ENCODE peak calls at places on chromosomes 5 and 9, in four cellular contexts. One of them, this sample, is unnamed.

GRCh38 chr9:88270398-88270797 is 117.8 kb upstream of the SPIN1 start:
- DNase-seq in A549: no peak
- DNase-seq in SIG-M5: no peak
- DNase-seq in stimulated activated CD4-positive, alpha-beta T cell treated with anti-CD3 and anti-CD28 coated beads, Interleukin-4, amount 100 ng/mL, for 1 hour: no peak
- DNase-seq in this sample: no peak

GRCh38 chr9:103872811-103873210 is 221.3 kb upstream of the SMC2 start:
- DNase-seq in A549: no peak
- DNase-seq in SIG-M5: no peak
- DNase-seq in stimulated activated CD4-positive, alpha-beta T cell treated with anti-CD3 and anti-CD28 coated beads, Interleukin-4, amount 100 ng/mL, for 1 hour: no peak
- DNase-seq in this sample: no peak

GRCh38 chr5:147786115-147786514 is 3.6 kb upstream of the JAKMIP2 start:
- DNase-seq in A549: no peak
- DNase-seq in SIG-M5: no peak
- DNase-seq in stimulated activated CD4-positive, alpha-beta T cell treated with anti-CD3 and anti-CD28 coated beads, Interleukin-4, amount 100 ng/mL, for 1 hour: no peak
- DNase-seq in this sample: no peak

GRCh38 chr9:6576930-6577329 is 68.6 kb downstream of the GLDC start:
- DNase-seq in A549: no peak
- DNase-seq in SIG-M5: no peak
- DNase-seq in stimulated activated CD4-positive, alpha-beta T cell treated with anti-CD3 and anti-CD28 coated beads, Interleukin-4, amount 100 ng/mL, for 1 hour: no peak
- DNase-seq in this sample: no peak

GRCh38 chr5:140145818-140146522 is 20.2 kb downstream of the IGIP start:
- DNase-seq in A549: peak; percentile 68
- DNase-seq in SIG-M5: no peak
- DNase-seq in stimulated activated CD4-positive, alpha-beta T cell treated with anti-CD3 and anti-CD28 coated beads, Interleukin-4, amount 100 ng/mL, for 1 hour: peak; percentile 64
- DNase-seq in this sample: peak; percentile 38

GRCh38 chr9:121685795-121686377 is 34.5 kb downstream of the DAB2IP start:
- DNase-seq in A549: no peak
- DNase-seq in SIG-M5: no peak
- DNase-seq in stimulated activated CD4-positive, alpha-beta T cell treated with anti-CD3 and anti-CD28 coated beads, Interleukin-4, amount 100 ng/mL, for 1 hour: no peak
- DNase-seq in this sample: no peak

GRCh38 chr9:122265265-122265900 is 701 bp downstream of the MRRF start:
- DNase-seq in A549: no peak
- DNase-seq in SIG-M5: no peak
- DNase-seq in stimulated activated CD4-positive, alpha-beta T cell treated with anti-CD3 and anti-CD28 coated beads, Interleukin-4, amount 100 ng/mL, for 1 hour: peak; percentile 6
- DNase-seq in this sample: peak; percentile 79

GRCh38 chr5:1445313-1445894 is at the start of gene SLC6A3:
- DNase-seq in A549: no peak
- DNase-seq in SIG-M5: no peak
- DNase-seq in stimulated activated CD4-positive, alpha-beta T cell treated with anti-CD3 and anti-CD28 coated beads, Interleukin-4, amount 100 ng/mL, for 1 hour: peak; percentile 36
- DNase-seq in this sample: no peak

GRCh38 chr9:134438204-134438788 is 112.0 kb downstream of the RXRA start:
- DNase-seq in A549: no peak
- DNase-seq in SIG-M5: no peak
- DNase-seq in stimulated activated CD4-positive, alpha-beta T cell treated with anti-CD3 and anti-CD28 coated beads, Interleukin-4, amount 100 ng/mL, for 1 hour: no peak
- DNase-seq in this sample: peak; percentile 32

GRCh38 chr5:132429451-132430440 is 60.2 kb downstream of the SLC22A5 start:
- DNase-seq in A549: no peak
- DNase-seq in SIG-M5: no peak
- DNase-seq in stimulated activated CD4-positive, alpha-beta T cell treated with anti-CD3 and anti-CD28 coated beads, Interleukin-4, amount 100 ng/mL, for 1 hour: no peak
- DNase-seq in this sample: peak; percentile 33

GRCh38 chr9:89592963-89593775 is 11.6 kb upstream of the GADD45G start:
- DNase-seq in A549: no peak
- DNase-seq in SIG-M5: no peak
- DNase-seq in stimulated activated CD4-positive, alpha-beta T cell treated with anti-CD3 and anti-CD28 coated beads, Interleukin-4, amount 100 ng/mL, for 1 hour: no peak
- DNase-seq in this sample: peak; percentile 66

GRCh38 chr9:97904725-97905124 is 17.6 kb downstream of the TRMO start:
- DNase-seq in A549: no peak
- DNase-seq in SIG-M5: no peak
- DNase-seq in stimulated activated CD4-positive, alpha-beta T cell treated with anti-CD3 and anti-CD28 coated beads, Interleukin-4, amount 100 ng/mL, for 1 hour: peak; percentile 30
- DNase-seq in this sample: no peak

GRCh38 chr9:32706004-32706749 is 70.7 kb upstream of the TAF1L start:
- DNase-seq in A549: no peak
- DNase-seq in SIG-M5: no peak
- DNase-seq in stimulated activated CD4-positive, alpha-beta T cell treated with anti-CD3 and anti-CD28 coated beads, Interleukin-4, amount 100 ng/mL, for 1 hour: no peak
- DNase-seq in this sample: no peak

GRCh38 chr5:129096382-129096991 is 1.9 kb downstream of the ISOC1 start:
- DNase-seq in A549: peak; percentile 6
- DNase-seq in SIG-M5: no peak
- DNase-seq in stimulated activated CD4-positive, alpha-beta T cell treated with anti-CD3 and anti-CD28 coated beads, Interleukin-4, amount 100 ng/mL, for 1 hour: no peak
- DNase-seq in this sample: no peak

GRCh38 chr9:130825051-130825651 is 9.9 kb upstream of the ABL1 start:
- DNase-seq in A549: no peak
- DNase-seq in SIG-M5: no peak
- DNase-seq in stimulated activated CD4-positive, alpha-beta T cell treated with anti-CD3 and anti-CD28 coated beads, Interleukin-4, amount 100 ng/mL, for 1 hour: no peak
- DNase-seq in this sample: no peak

GRCh38 chr9:121082075-121082474 is 7.3 kb downstream of the CNTRL start:
- DNase-seq in A549: no peak
- DNase-seq in SIG-M5: no peak
- DNase-seq in stimulated activated CD4-positive, alpha-beta T cell treated with anti-CD3 and anti-CD28 coated beads, Interleukin-4, amount 100 ng/mL, for 1 hour: no peak
- DNase-seq in this sample: no peak

GRCh38 chr9:126523621-126524111 is 90.1 kb upstream of the LMX1B start:
- DNase-seq in A549: no peak
- DNase-seq in SIG-M5: no peak
- DNase-seq in stimulated activated CD4-positive, alpha-beta T cell treated with anti-CD3 and anti-CD28 coated beads, Interleukin-4, amount 100 ng/mL, for 1 hour: peak; percentile 26
- DNase-seq in this sample: no peak

GRCh38 chr5:134070979-134071849 is 43.3 kb upstream of the TCF7 start:
- DNase-seq in A549: peak; percentile 66
- DNase-seq in SIG-M5: no peak
- DNase-seq in stimulated activated CD4-positive, alpha-beta T cell treated with anti-CD3 and anti-CD28 coated beads, Interleukin-4, amount 100 ng/mL, for 1 hour: peak; percentile 49
- DNase-seq in this sample: peak; percentile 72

GRCh38 chr5:164202338-164202737 is 696.9 kb downstream of the MAT2B start:
- DNase-seq in A549: no peak
- DNase-seq in SIG-M5: no peak
- DNase-seq in stimulated activated CD4-positive, alpha-beta T cell treated with anti-CD3 and anti-CD28 coated beads, Interleukin-4, amount 100 ng/mL, for 1 hour: no peak
- DNase-seq in this sample: no peak

GRCh38 chr5:9786378-9787360 is 156.5 kb upstream of the TAS2R1 start:
- DNase-seq in A549: no peak
- DNase-seq in SIG-M5: no peak
- DNase-seq in stimulated activated CD4-positive, alpha-beta T cell treated with anti-CD3 and anti-CD28 coated beads, Interleukin-4, amount 100 ng/mL, for 1 hour: no peak
- DNase-seq in this sample: no peak

GRCh38 chr9:124735121-124735520 is 36.0 kb downstream of the NR6A1 start:
- DNase-seq in A549: no peak
- DNase-seq in SIG-M5: no peak
- DNase-seq in stimulated activated CD4-positive, alpha-beta T cell treated with anti-CD3 and anti-CD28 coated beads, Interleukin-4, amount 100 ng/mL, for 1 hour: no peak
- DNase-seq in this sample: peak; percentile 44

GRCh38 chr5:69137807-69138206 is 29.1 kb upstream of the CCNB1 start:
- DNase-seq in A549: no peak
- DNase-seq in SIG-M5: no peak
- DNase-seq in stimulated activated CD4-positive, alpha-beta T cell treated with anti-CD3 and anti-CD28 coated beads, Interleukin-4, amount 100 ng/mL, for 1 hour: no peak
- DNase-seq in this sample: no peak

GRCh38 chr9:97309260-97309659 is 1.8 kb downstream of the CCDC180 start:
- DNase-seq in A549: no peak
- DNase-seq in SIG-M5: no peak
- DNase-seq in stimulated activated CD4-positive, alpha-beta T cell treated with anti-CD3 and anti-CD28 coated beads, Interleukin-4, amount 100 ng/mL, for 1 hour: no peak
- DNase-seq in this sample: no peak

GRCh38 chr5:154487541-154487940 is 9.5 kb upstream of the HAND1 start:
- DNase-seq in A549: no peak
- DNase-seq in SIG-M5: no peak
- DNase-seq in stimulated activated CD4-positive, alpha-beta T cell treated with anti-CD3 and anti-CD28 coated beads, Interleukin-4, amount 100 ng/mL, for 1 hour: peak; percentile 46
- DNase-seq in this sample: no peak

GRCh38 chr5:173301695-173302545 is 26.3 kb downstream of the STC2 start:
- DNase-seq in A549: no peak
- DNase-seq in SIG-M5: no peak
- DNase-seq in stimulated activated CD4-positive, alpha-beta T cell treated with anti-CD3 and anti-CD28 coated beads, Interleukin-4, amount 100 ng/mL, for 1 hour: no peak
- DNase-seq in this sample: peak; percentile 78

GRCh38 chr9:115008536-115008935 is 78.1 kb upstream of the TNFSF8 start:
- DNase-seq in A549: peak; percentile 33
- DNase-seq in SIG-M5: no peak
- DNase-seq in stimulated activated CD4-positive, alpha-beta T cell treated with anti-CD3 and anti-CD28 coated beads, Interleukin-4, amount 100 ng/mL, for 1 hour: no peak
- DNase-seq in this sample: no peak

GRCh38 chr9:89811356-89811755 is 206.5 kb downstream of the GADD45G start:
- DNase-seq in A549: no peak
- DNase-seq in SIG-M5: no peak
- DNase-seq in stimulated activated CD4-positive, alpha-beta T cell treated with anti-CD3 and anti-CD28 coated beads, Interleukin-4, amount 100 ng/mL, for 1 hour: no peak
- DNase-seq in this sample: no peak

GRCh38 chr5:80607832-80608231 is 37.8 kb upstream of the ANKRD34B start:
- DNase-seq in A549: no peak
- DNase-seq in SIG-M5: no peak
- DNase-seq in stimulated activated CD4-positive, alpha-beta T cell treated with anti-CD3 and anti-CD28 coated beads, Interleukin-4, amount 100 ng/mL, for 1 hour: no peak
- DNase-seq in this sample: peak; percentile 67

GRCh38 chr5:29795253-29795652 is 1398.2 kb upstream of the CDH6 start:
- DNase-seq in A549: no peak
- DNase-seq in SIG-M5: no peak
- DNase-seq in stimulated activated CD4-positive, alpha-beta T cell treated with anti-CD3 and anti-CD28 coated beads, Interleukin-4, amount 100 ng/mL, for 1 hour: no peak
- DNase-seq in this sample: no peak

GRCh38 chr5:134125195-134126015 is 10.9 kb downstream of the TCF7 start:
- DNase-seq in A549: no peak
- DNase-seq in SIG-M5: no peak
- DNase-seq in stimulated activated CD4-positive, alpha-beta T cell treated with anti-CD3 and anti-CD28 coated beads, Interleukin-4, amount 100 ng/mL, for 1 hour: no peak
- DNase-seq in this sample: no peak

GRCh38 chr9:15735083-15735974 is 182.5 kb downstream of the CCDC171 start:
- DNase-seq in A549: peak; percentile 16
- DNase-seq in SIG-M5: no peak
- DNase-seq in stimulated activated CD4-positive, alpha-beta T cell treated with anti-CD3 and anti-CD28 coated beads, Interleukin-4, amount 100 ng/mL, for 1 hour: no peak
- DNase-seq in this sample: no peak

GRCh38 chr9:126111556-126111955 is 215.1 kb upstream of the MVB12B start:
- DNase-seq in A549: no peak
- DNase-seq in SIG-M5: no peak
- DNase-seq in stimulated activated CD4-positive, alpha-beta T cell treated with anti-CD3 and anti-CD28 coated beads, Interleukin-4, amount 100 ng/mL, for 1 hour: no peak
- DNase-seq in this sample: no peak

GRCh38 chr9:121551985-121552753 is 52.5 kb upstream of the GGTA1 start:
- DNase-seq in A549: no peak
- DNase-seq in SIG-M5: no peak
- DNase-seq in stimulated activated CD4-positive, alpha-beta T cell treated with anti-CD3 and anti-CD28 coated beads, Interleukin-4, amount 100 ng/mL, for 1 hour: no peak
- DNase-seq in this sample: no peak